ENCODE peak calls at places on chromosomes 5 and 9, in four cellular contexts. One of them, this sample, is unnamed.
A peak's percentile ranks its signal among the peaks of the same experiment; 100 is the strongest.

GRCh38 chr5:180609386-180609785 is 18.1 kb upstream of the SCGB3A1 start:
- DNase-seq in fibroblast of lung: no peak
- DNase-seq in GM23248: no peak
- DNase-seq in endothelial cell of umbilical vein: no peak
- DNase-seq in this sample: no peak

GRCh38 chr9:130872912-130873503 is 23.6 kb downstream of the QRFP start:
- DNase-seq in GM23248: no peak
- DNase-seq in endothelial cell of umbilical vein: no peak
- DNase-seq in fibroblast of lung: no peak
- DNase-seq in this sample: no peak

GRCh38 chr9:34035656-34036055 is 13.0 kb downstream of the UBAP2 start:
- DNase-seq in GM23248: no peak
- DNase-seq in fibroblast of lung: no peak
- DNase-seq in endothelial cell of umbilical vein: no peak
- DNase-seq in this sample: no peak

GRCh38 chr9:121568541-121569265 is 69.1 kb upstream of the GGTA1 start:
- DNase-seq in endothelial cell of umbilical vein: peak; percentile 61
- DNase-seq in GM23248: peak; percentile 64
- DNase-seq in fibroblast of lung: no peak
- DNase-seq in this sample: peak; percentile 41

GRCh38 chr5:14110196-14110595 is 32.9 kb upstream of the TRIO start:
- DNase-seq in endothelial cell of umbilical vein: no peak
- DNase-seq in GM23248: peak; percentile 51
- DNase-seq in fibroblast of lung: peak; percentile 30
- DNase-seq in this sample: no peak

GRCh38 chr5:147439253-147439652 is 70.6 kb downstream of the DPYSL3 start:
- DNase-seq in endothelial cell of umbilical vein: no peak
- DNase-seq in GM23248: peak; percentile 78
- DNase-seq in fibroblast of lung: no peak
- DNase-seq in this sample: no peak

GRCh38 chr9:127586537-127586936 is 25.5 kb upstream of the STXBP1 start:
- DNase-seq in fibroblast of lung: peak; percentile 84
- DNase-seq in endothelial cell of umbilical vein: peak; percentile 70
- DNase-seq in GM23248: peak; percentile 94
- DNase-seq in this sample: no peak

GRCh38 chr9:88266416-88266815 is 121.8 kb upstream of the SPIN1 start:
- DNase-seq in endothelial cell of umbilical vein: no peak
- DNase-seq in fibroblast of lung: no peak
- DNase-seq in GM23248: no peak
- DNase-seq in this sample: peak; percentile 39

GRCh38 chr9:132350861-132351315 is 3.9 kb downstream of the SETX start:
- DNase-seq in endothelial cell of umbilical vein: peak; percentile 52
- DNase-seq in fibroblast of lung: peak; percentile 35
- DNase-seq in GM23248: peak; percentile 46
- DNase-seq in this sample: no peak

GRCh38 chr5:124401247-124402143 is 344.9 kb downstream of the ZNF608 start:
- DNase-seq in fibroblast of lung: no peak
- DNase-seq in endothelial cell of umbilical vein: no peak
- DNase-seq in GM23248: peak; percentile 3
- DNase-seq in this sample: no peak

GRCh38 chr5:16685069-16685468 is 68.3 kb upstream of the RETREG1 start:
- DNase-seq in GM23248: no peak
- DNase-seq in endothelial cell of umbilical vein: no peak
- DNase-seq in fibroblast of lung: peak; percentile 54
- DNase-seq in this sample: no peak

GRCh38 chr9:96130970-96131369 is 171.0 kb downstream of the HSD17B3 start:
- DNase-seq in fibroblast of lung: no peak
- DNase-seq in GM23248: no peak
- DNase-seq in endothelial cell of umbilical vein: no peak
- DNase-seq in this sample: no peak

GRCh38 chr5:69250593-69250992 is 15.9 kb downstream of the CDK7 start:
- DNase-seq in fibroblast of lung: no peak
- DNase-seq in GM23248: no peak
- DNase-seq in endothelial cell of umbilical vein: no peak
- DNase-seq in this sample: no peak

GRCh38 chr9:107685399-107685798 is 195.8 kb upstream of the KLF4 start:
- DNase-seq in endothelial cell of umbilical vein: no peak
- DNase-seq in GM23248: no peak
- DNase-seq in fibroblast of lung: no peak
- DNase-seq in this sample: no peak

GRCh38 chr9:113178087-113178486 is 27.3 kb downstream of the SLC31A2 start:
- DNase-seq in GM23248: peak; percentile 63
- DNase-seq in endothelial cell of umbilical vein: no peak
- DNase-seq in fibroblast of lung: peak; percentile 44
- DNase-seq in this sample: peak; percentile 81

GRCh38 chr5:77155179-77155839 is 55.2 kb upstream of the PDE8B start:
- DNase-seq in GM23248: no peak
- DNase-seq in endothelial cell of umbilical vein: no peak
- DNase-seq in fibroblast of lung: no peak
- DNase-seq in this sample: no peak

GRCh38 chr9:104073770-104074133 is 20.4 kb upstream of the SMC2 start:
- DNase-seq in endothelial cell of umbilical vein: no peak
- DNase-seq in GM23248: peak; percentile 54
- DNase-seq in fibroblast of lung: no peak
- DNase-seq in this sample: no peak

GRCh38 chr9:114968710-114969109 is 38.3 kb upstream of the TNFSF8 start:
- DNase-seq in fibroblast of lung: peak; percentile 50
- DNase-seq in GM23248: peak; percentile 58
- DNase-seq in endothelial cell of umbilical vein: no peak
- DNase-seq in this sample: peak; percentile 27

GRCh38 chr9:581673-582497 is 259.6 kb upstream of the DMRT1 start:
- DNase-seq in GM23248: no peak
- DNase-seq in fibroblast of lung: no peak
- DNase-seq in endothelial cell of umbilical vein: no peak
- DNase-seq in this sample: no peak

DNA sequence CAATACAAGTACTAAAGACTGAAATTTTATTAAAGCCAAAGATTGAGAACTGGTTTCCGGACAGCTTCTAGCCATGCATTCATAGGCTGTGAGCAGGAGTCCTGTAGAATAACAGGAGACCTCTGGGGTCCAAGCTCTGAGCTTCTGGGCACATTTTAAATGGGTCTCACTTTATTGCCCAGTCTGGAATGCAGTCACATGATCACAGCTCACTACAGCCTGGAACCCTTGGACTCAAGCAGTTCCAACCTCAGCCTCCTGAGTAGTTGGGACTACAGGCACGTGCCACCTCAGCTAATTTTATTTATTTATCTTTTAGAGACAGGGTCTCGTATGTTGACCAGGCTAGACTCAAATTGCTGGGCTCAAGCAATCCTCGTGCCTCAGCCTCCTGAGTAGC is 15.4 kb downstream of the CDKN2AIPNL start:
- DNase-seq in GM23248: no peak
- DNase-seq in endothelial cell of umbilical vein: no peak
- DNase-seq in fibroblast of lung: no peak
- DNase-seq in this sample: no peak
- H3K4me1 ChIP-seq in GM23248: no peaks in the 10 kb centered on the region
- H3K4me1 ChIP-seq in endothelial cell of umbilical vein: no peaks in the 10 kb centered on the region
- H3K4me1 ChIP-seq in fibroblast of lung: no peaks in the 10 kb centered on the region
- H3K4me1 ChIP-seq in this sample: no peaks in the 10 kb centered on the region

GRCh38 chr9:90774682-90775081 is 26.9 kb upstream of the SYK start:
- DNase-seq in fibroblast of lung: no peak
- DNase-seq in GM23248: no peak
- DNase-seq in endothelial cell of umbilical vein: no peak
- DNase-seq in this sample: no peak
- H3K4me2 ChIP-seq in fibroblast of lung: no peak overlapping the region
- H3K4me2 ChIP-seq in GM23248: no peak overlapping the region
- H3K4me2 ChIP-seq in endothelial cell of umbilical vein: no peak overlapping the region
- H3K4me2 ChIP-seq in this sample: no peak overlapping the region

DNA sequence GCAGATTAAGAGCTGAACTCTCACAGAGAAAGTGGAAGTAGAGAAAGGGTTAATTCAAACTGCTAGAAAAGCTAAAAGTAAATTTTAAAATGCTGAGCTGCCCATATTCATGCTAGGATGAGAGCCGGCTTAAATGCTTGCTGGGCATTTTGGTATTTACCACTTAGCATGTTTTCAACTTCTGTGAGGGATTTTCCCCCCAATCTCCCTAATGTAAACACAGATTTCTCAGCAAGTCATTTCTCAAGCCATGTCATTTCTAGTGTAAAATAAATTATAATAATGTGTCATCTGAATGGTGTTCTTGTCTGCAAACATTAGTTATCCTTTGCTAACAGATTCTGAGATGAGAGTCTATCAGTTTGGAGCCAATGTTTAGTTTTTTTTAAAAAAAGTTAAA is 22.3 kb downstream of the RPS23 start:
- DNase-seq in fibroblast of lung: no peak
- DNase-seq in endothelial cell of umbilical vein: no peak
- DNase-seq in GM23248: no peak
- DNase-seq in this sample: no peak
- H2AFZ ChIP-seq in fibroblast of lung: no peak overlapping the region
- H2AFZ ChIP-seq in endothelial cell of umbilical vein: no peak overlapping the region
- H2AFZ ChIP-seq in GM23248: no peak overlapping the region
- H2AFZ ChIP-seq in this sample: no peak overlapping the region

DNA sequence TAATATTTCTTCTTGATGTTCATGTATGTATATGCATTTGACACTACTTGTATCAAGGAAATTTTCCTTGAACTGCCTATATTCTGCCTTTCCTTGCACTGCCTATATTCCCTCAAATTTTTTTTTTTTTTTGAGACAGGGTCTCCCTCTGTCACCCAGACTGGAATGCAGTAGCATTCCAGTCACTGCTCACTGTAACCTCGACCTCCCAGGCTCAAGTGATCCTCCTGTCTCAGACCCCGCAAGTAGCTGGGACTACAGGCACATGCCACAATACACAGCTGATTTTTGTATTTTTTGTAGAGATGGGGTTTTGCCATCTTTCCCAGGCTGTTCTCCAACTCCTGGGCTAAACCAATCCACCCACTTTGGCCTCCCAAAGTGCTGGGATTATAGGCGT is 4.1 kb downstream of the HMGCS1 start:
- DNase-seq in fibroblast of lung: no peak
- DNase-seq in GM23248: no peak
- DNase-seq in endothelial cell of umbilical vein: no peak
- DNase-seq in this sample: no peak
- H3K4me1 ChIP-seq in fibroblast of lung: peaks cover 2% of the 10 kb centered on the region
- H3K4me1 ChIP-seq in GM23248: peaks cover 13% of the 10 kb centered on the region
- H3K4me1 ChIP-seq in endothelial cell of umbilical vein: peaks cover 35% of the 10 kb centered on the region
- H3K4me1 ChIP-seq in this sample: peaks cover 11% of the 10 kb centered on the region

GRCh38 chr5:140172473-140172872 is 2.5 kb upstream of the CYSTM1 start:
- DNase-seq in endothelial cell of umbilical vein: no peak
- DNase-seq in GM23248: no peak
- DNase-seq in fibroblast of lung: no peak
- DNase-seq in this sample: no peak

GRCh38 chr5:140174472-140175366 is at the start of gene CYSTM1:
- DNase-seq in GM23248: peak; percentile 99
- DNase-seq in endothelial cell of umbilical vein: peak; percentile 93
- DNase-seq in fibroblast of lung: peak; percentile 94
- DNase-seq in this sample: peak; percentile 82

GRCh38 chr5:140176028-140176382 is 1.0 kb downstream of the CYSTM1 start:
- DNase-seq in fibroblast of lung: no peak
- DNase-seq in GM23248: no peak
- DNase-seq in endothelial cell of umbilical vein: no peak
- DNase-seq in this sample: no peak

GRCh38 chr5:140175367-140176027 is 509 bp downstream of the CYSTM1 start:
- DNase-seq in fibroblast of lung: peak; percentile 56
- DNase-seq in GM23248: peak; percentile 90
- DNase-seq in endothelial cell of umbilical vein: peak; percentile 65
- DNase-seq in this sample: peak; percentile 42

GRCh38 chr5:140174014-140174413 is 974 bp upstream of the CYSTM1 start:
- DNase-seq in endothelial cell of umbilical vein: no peak
- DNase-seq in fibroblast of lung: no peak
- DNase-seq in GM23248: no peak
- DNase-seq in this sample: no peak
- H3K4me2 ChIP-seq in endothelial cell of umbilical vein: no peak overlapping the region
- H3K4me2 ChIP-seq in fibroblast of lung: no peak overlapping the region
- H3K4me2 ChIP-seq in GM23248: no peak overlapping the region
- H3K4me2 ChIP-seq in this sample: no peak overlapping the region

DNA sequence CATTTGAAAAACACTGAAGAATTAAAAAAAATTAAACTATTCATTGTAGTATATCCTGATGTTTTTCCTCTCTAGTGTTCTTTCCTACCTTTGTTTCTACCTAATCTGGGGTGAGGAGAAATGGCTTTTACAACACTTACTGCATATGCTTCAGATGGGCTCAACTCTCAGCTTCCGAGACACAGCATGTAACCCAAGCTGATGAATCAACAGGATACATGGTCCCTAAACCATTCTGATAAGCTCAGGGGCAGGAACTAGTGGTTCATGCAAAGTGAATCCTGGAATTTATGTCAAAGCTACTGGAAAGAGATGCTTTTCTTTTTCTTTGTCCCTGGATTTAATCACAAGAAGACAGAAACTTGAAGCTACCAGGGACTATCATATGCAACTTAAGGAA is 672.5 kb upstream of the RORB start:
- DNase-seq in endothelial cell of umbilical vein: no peak
- DNase-seq in fibroblast of lung: no peak
- DNase-seq in GM23248: no peak
- DNase-seq in this sample: no peak
- H2AFZ ChIP-seq in endothelial cell of umbilical vein: no peak overlapping the region
- H2AFZ ChIP-seq in fibroblast of lung: no peak overlapping the region
- H2AFZ ChIP-seq in GM23248: no peak overlapping the region
- H2AFZ ChIP-seq in this sample: no peak overlapping the region

GRCh38 chr5:149940941-149941644 is 3.5 kb downstream of the PDE6A start:
- DNase-seq in GM23248: no peak
- DNase-seq in endothelial cell of umbilical vein: no peak
- DNase-seq in fibroblast of lung: no peak
- DNase-seq in this sample: no peak
- H3K4me1 ChIP-seq in GM23248: peaks cover 36% of the 10 kb centered on the region
- H3K4me1 ChIP-seq in endothelial cell of umbilical vein: peaks cover 33% of the 10 kb centered on the region
- H3K4me1 ChIP-seq in fibroblast of lung: peaks cover 20% of the 10 kb centered on the region
- H3K4me1 ChIP-seq in this sample: peaks cover 37% of the 10 kb centered on the region

GRCh38 chr9:91889161-91889560 is 60.9 kb downstream of the ROR2 start:
- DNase-seq in GM23248: no peak
- DNase-seq in fibroblast of lung: no peak
- DNase-seq in endothelial cell of umbilical vein: no peak
- DNase-seq in this sample: no peak
- H3K4me2 ChIP-seq in GM23248: no peak overlapping the region
- H3K4me2 ChIP-seq in fibroblast of lung: no peak overlapping the region
- H3K4me2 ChIP-seq in endothelial cell of umbilical vein: no peak overlapping the region
- H3K4me2 ChIP-seq in this sample: no peak overlapping the region

GRCh38 chr5:115109388-115109787 is 60.3 kb downstream of the TRIM36 start:
- DNase-seq in endothelial cell of umbilical vein: no peak
- DNase-seq in fibroblast of lung: no peak
- DNase-seq in GM23248: no peak
- DNase-seq in this sample: no peak
- H2AFZ ChIP-seq in endothelial cell of umbilical vein: no peak overlapping the region
- H2AFZ ChIP-seq in fibroblast of lung: no peak overlapping the region
- H2AFZ ChIP-seq in GM23248: no peak overlapping the region
- H2AFZ ChIP-seq in this sample: no peak overlapping the region